ENCODE peak calls at places on chromosomes 16 and 17, in eight cellular contexts. Y, D, S, K, Z, M, G and U are unnamed samples.

GRCh38 chr17:42586514-42587230 is 9.1 kb upstream of the PSMC3IP start:
- DNase-seq in Y (no peak), D (no peak), S (no peak), K (no peak), Z (no peak), M (no peak), G (no peak), U (no peak)

GRCh38 chr16:2194166-2194834 is 2.1 kb downstream of the CASKIN1 start:
- DNase-seq in Y (no peak), D (no peak), S (no peak), K (no peak), Z (peak), M (no peak), G (no peak), U (peak)

GRCh38 chr16:31869511-31870201 is 4.0 kb upstream of the ZNF267 start:
- DNase-seq in Y (no peak), D (peak), S (no peak), K (peak), Z (no peak), M (no peak), G (no peak), U (peak)

GRCh38 chr17:2390199-2390880 is 10.5 kb downstream of the MNT start:
- DNase-seq in Y (no peak), D (no peak), S (no peak), K (no peak), Z (no peak), M (no peak), G (no peak), U (no peak)

GRCh38 chr17:77374170-77374936 is 233.6 kb downstream of the SEC14L1 start:
- DNase-seq in Y (no peak), D (no peak), S (peak), K (peak), Z (no peak), M (peak), G (peak), U (peak)

GRCh38 chr17:46802831-46803230 is 15.7 kb downstream of the WNT3 start:
- DNase-seq in Y (no peak), D (no peak), S (no peak), K (no peak), Z (no peak), M (no peak), G (no peak), U (no peak)

GRCh38 chr16:35310999-35311398 is 1851.6 kb downstream of the TP53TG3F start:
- DNase-seq in Y (no peak), D (no peak), S (no peak), K (no peak), Z (no peak), M (no peak), G (no peak), U (no peak)

GRCh38 chr16:78249056-78249455 is 149.6 kb downstream of the WWOX start:
- DNase-seq in Y (no peak), D (no peak), S (no peak), K (no peak), Z (peak), M (peak), G (peak), U (no peak)

GRCh38 chr16:29825145-29826044 is 5.1 kb downstream of the MVP start:
- DNase-seq in Y (no peak), D (no peak), S (peak), K (peak), Z (peak), M (no peak), G (no peak), U (no peak)

GRCh38 chr17:65243838-65244237 is 106.7 kb downstream of the RGS9 start:
- DNase-seq in Y (peak), D (no peak), S (no peak), K (peak), Z (no peak), M (no peak), G (no peak), U (no peak)

GRCh38 chr17:50817142-50817751 is 18.1 kb upstream of the WFIKKN2 start:
- DNase-seq in Y (peak), D (no peak), S (peak), K (no peak), Z (peak), M (no peak), G (peak), U (peak)

GRCh38 chr17:40442392-40443195 is 656 bp upstream of the IGFBP4 start:
- DNase-seq in Y (no peak), D (no peak), S (peak), K (peak), Z (peak), M (no peak), G (no peak), U (peak)

GRCh38 chr17:40440166-40440565 is 3.1 kb upstream of the IGFBP4 start:
- DNase-seq in Y (no peak), D (no peak), S (no peak), K (no peak), Z (no peak), M (no peak), G (no peak), U (no peak)

GRCh38 chr17:40443988-40444899 is 994 bp downstream of the IGFBP4 start:
- DNase-seq in Y (no peak), D (no peak), S (no peak), K (peak), Z (peak), M (no peak), G (peak), U (peak)

GRCh38 chr17:40445769-40446468 is 2.7 kb downstream of the IGFBP4 start:
- DNase-seq in Y (no peak), D (no peak), S (no peak), K (no peak), Z (peak), M (peak), G (no peak), U (no peak)

DNA sequence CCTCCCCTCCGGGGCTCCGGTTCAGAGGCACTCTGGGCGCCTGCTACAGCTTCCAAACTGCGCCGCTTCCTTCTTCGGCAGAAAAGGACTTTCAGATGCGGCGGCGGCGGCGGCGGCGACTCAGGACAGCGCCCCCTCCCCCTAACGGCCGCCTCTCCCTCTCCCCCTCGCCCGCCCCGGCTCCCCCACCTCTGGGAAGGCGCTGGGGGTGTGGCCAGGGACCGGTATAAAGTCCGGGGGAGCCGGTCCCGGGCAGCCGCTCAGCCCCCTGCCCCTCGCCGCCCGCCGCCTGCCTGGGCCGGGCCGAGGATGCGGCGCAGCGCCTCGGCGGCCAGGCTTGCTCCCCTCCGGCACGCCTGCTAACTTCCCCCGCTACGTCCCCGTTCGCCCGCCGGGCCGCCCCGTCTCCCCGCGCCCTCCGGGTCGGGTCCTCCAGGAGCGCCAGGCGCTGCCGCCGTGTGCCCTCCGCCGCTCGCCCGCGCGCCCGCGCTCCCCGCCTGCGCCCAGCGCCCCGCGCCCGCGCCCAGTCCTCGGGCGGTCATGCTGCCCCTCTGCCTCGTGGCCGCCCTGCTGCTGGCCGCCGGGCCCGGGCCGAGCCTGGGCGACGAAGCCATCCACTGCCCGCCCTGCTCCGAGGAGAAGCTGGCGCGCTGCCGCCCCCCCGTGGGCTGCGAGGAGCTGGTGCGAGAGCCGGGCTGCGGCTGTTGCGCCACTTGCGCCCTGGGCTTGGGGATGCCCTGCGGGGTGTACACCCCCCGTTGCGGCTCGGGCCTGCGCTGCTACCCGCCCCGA is at the start of gene IGFBP4:
- DNase-seq in Y (no peak), D (no peak), S (peak), K (peak), Z (peak), M (peak), G (peak), U (peak)
- TF ChIP-seq POLR2A in Y (no peak), D (no peak), S (peak), K (peak), Z (peak), M (no peak), G (peak), U (peak)

DNA sequence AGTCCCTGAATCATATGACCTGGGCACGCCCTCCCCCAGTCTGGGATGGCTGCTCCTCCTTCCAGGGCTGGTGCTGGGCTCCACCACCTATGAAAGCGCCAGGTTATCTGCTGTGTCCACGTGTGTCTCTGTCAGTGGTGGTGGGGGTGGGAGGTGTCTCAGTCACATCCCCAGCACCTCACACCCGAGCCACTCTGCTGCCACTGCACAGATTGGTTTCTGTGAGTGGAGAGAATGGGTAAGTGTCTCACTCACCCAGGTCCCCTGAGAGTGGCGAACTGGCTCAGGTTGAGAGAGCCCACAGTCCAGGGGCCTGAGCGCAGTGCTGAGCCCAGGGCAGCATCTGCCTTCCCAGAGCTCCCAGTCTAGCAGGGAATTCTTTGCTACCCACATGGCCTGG is 79.0 kb downstream of the PLD6 start:
- DNase-seq in Y (no peak), D (no peak), S (no peak), K (no peak), Z (no peak), M (no peak), G (no peak), U (no peak)
- TF ChIP-seq MAX in Y (no peak), D (no peak), S (no peak), K (no peak), Z (no peak), M (no peak), G (no peak), U (no peak)

GRCh38 chr17:75456417-75457046 is at the start of gene TMEM94:
- DNase-seq in Y (peak), D (peak), S (peak), K (peak), Z (peak), M (peak), G (peak), U (peak)
- TF ChIP-seq POLR2A in Y (no peak), D (peak), S (peak), K (peak), Z (peak), M (peak), G (peak), U (peak)

GRCh38 chr16:740459-740763 is 386 bp downstream of the CIAO3 start:
- DNase-seq in Y (no peak), D (no peak), S (peak), K (no peak), Z (no peak), M (no peak), G (no peak), U (peak)

GRCh38 chr16:739560-740458 is 988 bp downstream of the CIAO3 start:
- DNase-seq in Y (no peak), D (no peak), S (no peak), K (no peak), Z (no peak), M (peak), G (no peak), U (no peak)

GRCh38 chr16:741986-742629 is 1.3 kb upstream of the CIAO3 start:
- DNase-seq in Y (no peak), D (no peak), S (no peak), K (no peak), Z (no peak), M (no peak), G (no peak), U (no peak)

GRCh38 chr16:743794-744500 is 3.1 kb upstream of the CIAO3 start:
- DNase-seq in Y (no peak), D (no peak), S (no peak), K (no peak), Z (no peak), M (no peak), G (no peak), U (no peak)

GRCh38 chr16:740764-741505 is at the start of gene CIAO3:
- DNase-seq in Y (peak), D (peak), S (peak), K (peak), Z (peak), M (peak), G (peak), U (peak)
- TF ChIP-seq MAX in Y (peak), D (peak), S (peak), K (peak), Z (peak), M (peak), G (peak), U (peak)

GRCh38 chr17:58328195-58329034 is at the start of gene TSPOAP1:
- DNase-seq in Y (no peak), D (peak), S (peak), K (no peak), Z (no peak), M (no peak), G (peak), U (peak)
- TF ChIP-seq POLR2A in Y (no peak), D (no peak), S (peak), K (no peak), Z (no peak), M (no peak), G (no peak), U (peak)

GRCh38 chr17:21370430-21370829 is 5.7 kb upstream of the KCNJ12 start:
- DNase-seq in Y (no peak), D (no peak), S (no peak), K (no peak), Z (no peak), M (no peak), G (no peak), U (peak)
- TF ChIP-seq MAX in Y (no peak), D (no peak), S (no peak), K (no peak), Z (no peak), M (no peak), G (no peak), U (no peak)

GRCh38 chr17:80544655-80545498 is at the start of gene RPTOR:
- DNase-seq in Y (peak), D (peak), S (peak), K (peak), Z (peak), M (peak), G (peak), U (peak)
- TF ChIP-seq POLR2A in Y (peak), D (peak), S (peak), K (peak), Z (peak), M (peak), G (peak), U (peak)

GRCh38 chr17:18185391-18185790 is 1.8 kb downstream of the ALKBH5 start:
- DNase-seq in Y (no peak), D (no peak), S (no peak), K (peak), Z (no peak), M (no peak), G (no peak), U (peak)
- TF ChIP-seq MAX in Y (no peak), D (no peak), S (no peak), K (no peak), Z (no peak), M (no peak), G (no peak), U (no peak)

GRCh38 chr17:81666342-81667191 is at the start of the genes CCDC137 and OXLD1:
- DNase-seq in Y (peak), D (peak), S (peak), K (peak), Z (peak), M (peak), G (peak), U (peak)
- TF ChIP-seq POLR2A in Y (peak), D (peak), S (peak), K (peak), Z (peak), M (peak), G (peak), U (peak)

GRCh38 chr16:19170043-19170655 is 2.1 kb downstream of the SYT17 start:
- DNase-seq in Y (no peak), D (no peak), S (no peak), K (no peak), Z (no peak), M (no peak), G (no peak), U (no peak)

GRCh38 chr16:19169081-19169639 is 1.1 kb downstream of the SYT17 start:
- DNase-seq in Y (no peak), D (no peak), S (no peak), K (no peak), Z (no peak), M (no peak), G (peak), U (no peak)

GRCh38 chr16:19167710-19168172 is 299 bp upstream of the SYT17 start:
- DNase-seq in Y (peak), D (no peak), S (peak), K (peak), Z (peak), M (peak), G (peak), U (peak)

GRCh38 chr16:19166500-19166899 is 1.5 kb upstream of the SYT17 start:
- DNase-seq in Y (peak), D (no peak), S (no peak), K (no peak), Z (peak), M (no peak), G (no peak), U (no peak)

DNA sequence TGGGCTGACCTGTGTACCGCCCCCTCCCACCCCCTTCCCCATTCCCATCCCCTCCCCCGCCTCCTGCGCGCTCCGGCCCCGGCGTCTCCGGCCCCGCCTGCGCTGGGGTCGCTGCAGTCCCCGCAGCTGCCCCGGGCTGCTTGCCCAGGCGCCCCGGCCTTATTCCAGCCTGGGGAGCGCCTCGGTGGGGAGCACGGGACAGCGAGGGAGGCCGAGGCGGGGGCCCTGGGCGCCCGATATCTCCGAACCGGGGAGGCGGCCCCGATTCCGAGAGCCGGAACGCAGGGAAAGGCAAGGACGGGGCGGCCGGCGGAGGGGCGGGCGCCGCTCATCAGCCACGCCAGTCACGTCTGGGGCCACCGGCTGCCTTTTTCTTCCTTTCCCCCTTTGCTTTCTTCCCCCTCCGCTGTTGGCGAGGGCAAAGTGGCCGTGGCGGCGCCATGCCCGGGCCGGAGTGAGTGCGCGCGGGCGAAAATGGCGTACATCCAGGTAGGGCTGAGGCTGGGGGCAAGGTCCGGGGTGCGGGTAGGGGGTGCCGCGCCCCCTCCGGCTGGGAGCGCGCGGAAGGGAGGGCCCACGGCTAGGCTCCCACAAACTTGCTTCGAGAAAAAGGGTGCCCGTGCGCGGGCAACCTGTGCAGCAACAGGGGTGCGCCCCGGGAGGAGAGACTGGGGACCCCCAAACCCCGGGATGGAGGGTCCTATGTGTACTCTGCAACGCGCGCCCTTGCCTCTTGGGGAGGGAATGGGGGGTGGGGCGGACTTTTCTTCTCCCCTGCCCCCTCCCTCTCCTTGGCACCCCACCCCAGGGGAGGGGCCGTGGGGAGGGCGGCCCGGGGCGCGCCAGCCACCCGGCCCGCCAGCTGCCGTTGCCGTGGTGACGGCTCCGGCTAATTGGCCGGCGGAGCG is at the start of gene SYT17:
- DNase-seq in Y (no peak), D (no peak), S (no peak), K (no peak), Z (peak), M (no peak), G (peak), U (no peak)
- TF ChIP-seq MAX in Y (no peak), D (no peak), S (no peak), K (no peak), Z (peak), M (no peak), G (no peak), U (no peak)